ENCODE peak calls at places on chromosome 15, in four cellular contexts. Z, R, Q and A are unnamed samples.
A peak's percentile ranks its signal among the peaks of the same experiment; 100 is the strongest.

GRCh38 chr15:94232107-94232506 is 746 bp downstream of the MCTP2 start:
- DNase-seq in Q (no peak), R (no peak), Z (no peak), A (no peak)

GRCh38 chr15:52256930-52257733 is 38.5 kb downstream of the MYO5C start:
- DNase-seq in Q (no peak), Z (no peak), R (peak; percentile 43), A (no peak)

GRCh38 chr15:40766906-40767837 is 2.6 kb upstream of the C15orf62 start:
- DNase-seq in Z (no peak), R (peak; percentile 42), Q (no peak), A (peak; percentile 29)

GRCh38 chr15:94229591-94230365 is 1.6 kb upstream of the MCTP2 start:
- DNase-seq in Q (no peak), Z (peak; percentile 18), R (no peak), A (no peak)

GRCh38 chr15:32979710-32980109 is 214.8 kb downstream of the FMN1 start:
- DNase-seq in R (peak; percentile 87), Q (no peak), Z (no peak), A (peak; percentile 80)

GRCh38 chr15:80970018-80970657 is 19.5 kb downstream of the MESD start:
- DNase-seq in Q (no peak), Z (peak; percentile 35), R (peak; percentile 74), A (peak; percentile 77)

GRCh38 chr15:86916671-86917450 is 837.2 kb downstream of the AGBL1 start:
- DNase-seq in R (no peak), Q (no peak), Z (no peak), A (no peak)

GRCh38 chr15:43277231-43277823 is 10.6 kb upstream of the TGM5 start:
- DNase-seq in Q (no peak), R (no peak), Z (no peak), A (no peak)

GRCh38 chr15:64019764-64020163 is 26.5 kb downstream of the DAPK2 start:
- DNase-seq in Z (no peak), R (no peak), Q (no peak), A (peak; percentile 44)